ENCODE peak calls at places on chromosomes 13 and 19, in four cellular contexts. E, L, J and A are unnamed samples.

GRCh38 chr13:79679334-79679733 is 198.4 kb downstream of the NDFIP2 start:
- DNase-seq in J (peak; percentile 90), L (peak; percentile 86), E (peak; percentile 72), A (peak; percentile 75)

GRCh38 chr19:2415973-2416319 is 11.4 kb downstream of the TIMM13 start:
- DNase-seq in J (no peak), L (no peak), E (no peak), A (no peak)

GRCh38 chr19:50516859-50517703 is 3.4 kb upstream of the ASPDH start:
- DNase-seq in J (no peak), L (no peak), E (no peak), A (peak; percentile 76)

GRCh38 chr13:113145496-113145895 is 13.0 kb upstream of the PROZ start:
- DNase-seq in L (no peak), E (no peak), J (no peak), A (no peak)

GRCh38 chr19:29745253-29745652 is 30.2 kb upstream of the C19orf12 start:
- DNase-seq in J (no peak), L (no peak), E (no peak), A (no peak)

GRCh38 chr19:8304841-8305621 is 3.1 kb downstream of the CD320 start:
- DNase-seq in L (peak; percentile 4), E (peak; percentile 18), J (peak; percentile 47), A (peak; percentile 81)

GRCh38 chr19:55275851-55276719 is 3.8 kb downstream of the HSPBP1 start:
- DNase-seq in E (no peak), J (peak; percentile 61), L (no peak), A (no peak)

GRCh38 chr19:4374451-4375163 is 25.7 kb downstream of the SH3GL1 start:
- DNase-seq in J (peak; percentile 85), E (no peak), L (peak; percentile 58), A (peak; percentile 76)

GRCh38 chr19:12092065-12092867 is 27.7 kb downstream of the ZNF844 start:
- DNase-seq in J (peak; percentile 79), E (peak; percentile 86), L (peak; percentile 58), A (peak; percentile 94)

GRCh38 chr13:42364613-42365000 is 92.7 kb downstream of the AKAP11 start:
- DNase-seq in E (no peak), J (no peak), L (no peak), A (no peak)
- H3K27ac ChIP-seq in E (no peak overlapping the region), J (no peak overlapping the region), L (no peak overlapping the region), A (no peak overlapping the region)

GRCh38 chr13:110309159-110309476 is 2.0 kb downstream of the COL4A2 start:
- DNase-seq in J (no peak), E (no peak), L (no peak), A (no peak)

GRCh38 chr13:110306340-110306959 is 507 bp downstream of the COL4A1 start:
- DNase-seq in J (peak; percentile 28), E (no peak), L (no peak), A (peak; percentile 84)

GRCh38 chr13:110308377-110309158 is 1.5 kb downstream of the COL4A2 start:
- DNase-seq in L (peak; percentile 53), J (peak; percentile 56), E (no peak), A (no peak)

GRCh38 chr13:110306960-110307696 is at the start of the genes COL4A1 and COL4A2:
- DNase-seq in J (peak; percentile 61), E (no peak), L (peak; percentile 64), A (peak; percentile 94)

DNA sequence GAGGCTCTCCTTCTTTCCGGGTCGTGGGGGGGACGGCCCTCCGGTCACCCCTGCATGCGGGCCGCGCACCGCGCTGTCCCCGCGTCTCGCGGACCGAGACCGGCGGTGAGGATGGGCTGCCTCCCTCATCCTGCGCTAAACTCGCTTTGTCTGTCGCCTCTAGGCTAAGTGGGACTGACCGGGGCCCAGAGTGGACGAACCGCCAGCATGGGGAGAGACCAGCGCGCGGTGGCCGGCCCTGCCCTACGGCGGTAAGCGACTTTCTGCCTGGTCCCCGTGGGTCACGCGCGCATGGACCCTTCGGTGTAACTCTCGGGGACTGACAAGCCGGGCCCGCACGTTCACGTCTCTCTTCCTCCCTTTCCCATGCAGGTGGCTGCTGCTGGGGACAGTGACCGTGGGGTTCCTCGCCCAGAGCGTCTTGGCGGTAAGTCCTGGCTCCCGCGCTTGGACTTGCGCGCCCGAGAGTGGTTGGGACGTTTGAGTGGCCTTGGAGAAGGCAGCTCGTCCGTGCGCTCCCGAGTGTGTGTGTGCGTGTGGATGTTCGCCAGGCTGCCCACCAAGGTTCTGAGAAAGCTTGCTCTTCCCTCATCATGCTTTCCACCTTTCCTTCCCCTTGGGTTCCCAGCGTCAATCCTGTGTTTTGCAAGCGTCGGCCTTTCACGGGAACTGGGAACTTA is 753 bp downstream of the COL4A2 start:
- DNase-seq in J (no peak), L (no peak), E (no peak), A (peak; percentile 86)
- H3K4me3 ChIP-seq in J (peak overlapping the region; percentile 54), L (peak overlapping the region; percentile 94), E (peak overlapping the region; percentile 55), A (peak overlapping the region; percentile 73)

GRCh38 chr13:98224557-98224956 is 47.5 kb upstream of the RNF113B start:
- DNase-seq in J (no peak), E (no peak), L (no peak), A (no peak)
- TF ChIP-seq CTCF in J (no peak), E (no peak), L (no peak), A (no peak)

GRCh38 chr19:39936020-39936419 is 1.6 kb upstream of the FCGBP start:
- DNase-seq in L (no peak), J (peak; percentile 57), E (no peak), A (no peak)
- H3K27ac ChIP-seq in L (no peak overlapping the region), J (peak overlapping the region; percentile 19), E (no peak overlapping the region), A (no peak overlapping the region)

DNA sequence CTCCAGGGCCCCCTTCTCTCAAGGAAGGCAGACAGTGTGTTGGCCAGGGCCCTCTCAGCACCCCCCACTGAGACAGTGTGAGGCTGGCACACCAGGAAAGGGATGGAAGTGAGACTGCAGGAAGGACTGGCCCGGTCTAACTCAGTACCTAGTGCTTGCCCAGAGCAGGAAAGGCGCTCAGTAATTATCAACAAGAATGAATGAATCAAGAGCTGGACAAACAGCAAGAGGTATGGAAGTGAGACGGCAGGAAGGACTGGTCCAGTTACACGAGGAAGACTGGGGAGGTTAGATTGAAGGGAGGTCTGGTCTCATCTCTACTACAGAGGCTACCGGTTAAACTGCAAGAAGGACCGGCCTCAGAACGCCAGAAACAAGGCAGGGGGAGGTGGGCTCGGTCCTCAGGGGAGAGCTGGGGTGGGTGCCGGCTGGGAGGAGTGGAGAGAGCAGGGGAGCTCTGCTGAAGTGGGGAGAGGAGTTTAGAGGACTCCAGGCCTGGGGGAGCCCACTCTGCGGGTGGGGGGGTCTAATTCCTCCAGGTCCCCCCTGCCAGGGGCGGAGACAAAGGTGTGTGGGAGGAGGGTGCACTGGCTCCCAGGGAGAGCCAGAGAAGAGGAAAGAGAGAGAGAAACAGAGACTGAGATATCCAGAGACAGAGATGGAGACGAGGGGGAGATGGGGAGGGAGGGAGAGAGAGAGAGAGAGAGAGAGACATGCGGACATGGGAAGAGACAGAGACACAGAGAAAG is 1.1 kb downstream of the SLC8A2 start:
- DNase-seq in J (no peak), E (no peak), L (no peak), A (no peak)
- H3K4me3 ChIP-seq in J (no peak overlapping the region), E (no peak overlapping the region), L (no peak overlapping the region), A (no peak overlapping the region)

DNA sequence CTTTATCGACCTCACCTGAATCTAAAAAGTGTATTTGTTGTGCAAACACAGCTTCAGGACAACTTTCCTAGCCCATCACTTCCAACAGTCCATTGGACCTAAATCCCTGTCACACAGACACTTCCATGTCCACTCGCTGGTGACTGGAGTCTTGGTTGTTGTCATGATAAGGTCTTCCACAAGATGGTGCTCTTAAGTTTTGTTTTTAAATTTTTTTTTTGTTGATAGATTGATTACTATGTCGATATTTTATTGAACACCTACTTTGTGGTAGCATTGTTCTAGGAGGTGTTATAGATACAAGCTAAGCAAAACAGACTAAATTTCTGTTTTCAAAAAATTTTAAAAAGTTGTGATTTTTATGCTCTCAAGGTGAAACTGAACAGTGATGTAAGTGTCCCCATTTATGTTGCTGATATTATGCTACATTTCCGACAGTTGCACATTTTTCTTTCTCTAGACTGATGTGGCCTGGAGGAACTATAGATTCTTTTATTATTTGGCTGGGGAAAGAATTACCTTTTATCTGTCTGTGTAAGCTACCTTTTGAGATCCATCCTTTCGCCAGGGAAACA is 8.1 kb upstream of the ERICH6B start:
- DNase-seq in J (no peak), L (no peak), E (no peak), A (no peak)
- TF ChIP-seq CTCF in J (peak; percentile 44), L (no peak), E (no peak), A (peak; percentile 31)

GRCh38 chr13:33128134-33128533 is 111.9 kb downstream of the KL start:
- DNase-seq in L (no peak), J (no peak), E (no peak), A (no peak)

GRCh38 chr13:33129094-33129832 is 113.0 kb downstream of the KL start:
- DNase-seq in J (no peak), L (no peak), E (no peak), A (no peak)

GRCh38 chr13:33125821-33126570 is 109.8 kb downstream of the KL start:
- DNase-seq in E (peak; percentile 46), L (peak; percentile 77), J (peak; percentile 57), A (peak; percentile 49)

GRCh38 chr13:33129886-33130285 is 113.7 kb downstream of the KL start:
- DNase-seq in L (no peak), E (no peak), J (no peak), A (peak; percentile 60)

DNA sequence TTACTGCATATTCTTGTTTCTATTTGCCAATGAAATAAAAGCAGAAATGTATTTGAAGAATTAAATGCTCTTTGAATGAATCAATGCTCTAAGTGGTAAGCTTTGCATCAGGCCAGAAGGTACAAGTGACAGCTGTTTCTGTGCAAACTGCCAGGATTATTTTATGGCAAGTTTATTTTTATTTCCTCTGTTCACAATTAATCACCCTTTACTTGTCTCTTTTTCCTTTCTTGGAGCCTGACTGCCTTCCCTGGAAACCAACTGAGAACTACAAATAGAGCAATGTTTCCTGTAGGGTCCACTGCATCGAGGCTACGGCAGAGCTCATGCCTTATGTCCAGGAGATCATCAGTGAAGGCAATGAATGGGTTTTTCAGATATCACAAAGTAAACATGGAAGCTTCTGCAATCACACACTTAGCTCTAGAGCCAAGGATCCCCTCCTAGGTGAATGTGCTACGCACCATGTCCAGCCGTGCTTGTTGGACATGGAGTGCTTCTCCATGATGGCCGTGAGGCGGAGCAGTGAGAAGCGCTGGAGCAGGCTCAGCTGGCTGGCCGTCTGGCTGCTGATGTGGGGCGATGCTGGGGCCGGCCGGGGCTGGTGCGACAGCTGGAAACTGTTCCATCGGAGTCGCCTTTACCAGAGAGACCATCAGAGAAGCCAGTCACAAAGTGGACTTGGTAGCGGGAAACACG is 110.8 kb downstream of the KL start:
- DNase-seq in L (no peak), E (no peak), J (no peak), A (peak; percentile 81)
- H3K27ac ChIP-seq in L (peak overlapping the region; percentile 63), E (peak overlapping the region; percentile 50), J (no peak overlapping the region), A (peak overlapping the region; percentile 70)